ENCODE peak calls at places on chromosomes 12 and 14, in seven cellular contexts. D is A549; N is osteoblast; A is OCI-LY7; I is effector memory CD4-positive, alpha-beta T cell; G is spleen; J is tibial artery. F is an unnamed sample. For H3K9me3, the result is how much of the 10 kb centered on the place peaks cover.

GRCh38 chr12:6425588-6426531 is 18.9 kb upstream of the CD27 start:
- DNase-seq in D (no peak), N (peak), A (peak), I (no peak), G (peak), J (no peak), F (peak)

GRCh38 chr14:75978249-75978731 is 3.5 kb downstream of the TGFB3 start:
- DNase-seq in D (no peak), N (no peak), A (peak), I (no peak), G (peak), J (no peak), F (no peak)

GRCh38 chr14:74048291-74048690 is 29.1 kb downstream of the BBOF1 start:
- DNase-seq in D (peak), N (peak), A (peak), I (no peak), G (no peak), J (no peak), F (no peak)

GRCh38 chr12:91926810-91927209 is 218.8 kb downstream of the BTG1 start:
- DNase-seq in D (peak), N (no peak), A (no peak), I (no peak), G (no peak), J (no peak), F (no peak)

GRCh38 chr12:71772728-71773127 is 18.1 kb downstream of the RAB21 start:
- DNase-seq in D (no peak), N (no peak), A (no peak), I (no peak), G (no peak), J (no peak), F (no peak)

GRCh38 chr12:6063379-6063735 is 61.1 kb downstream of the VWF start:
- DNase-seq in D (no peak), N (no peak), A (no peak), I (no peak), G (no peak), J (no peak), F (no peak)

GRCh38 chr14:75986439-75986765 is 839 bp downstream of the IFT43 start:
- DNase-seq in D (no peak), N (no peak), A (no peak), I (no peak), G (no peak), J (no peak), F (no peak)

GRCh38 chr14:81517798-81518398 is 15.8 kb downstream of the SEL1L start:
- DNase-seq in D (no peak), N (no peak), A (no peak), I (no peak), G (no peak), J (peak), F (peak)

GRCh38 chr12:107091381-107091780 is 2.0 kb downstream of the CRY1 start:
- DNase-seq in D (no peak), N (no peak), A (no peak), I (no peak), G (no peak), J (no peak), F (no peak)

GRCh38 chr12:67068773-67069450 is 200.2 kb upstream of the CAND1 start:
- DNase-seq in D (peak), N (peak), A (peak), I (peak), G (peak), J (no peak), F (peak)

GRCh38 chr14:67533754-67534085 is 630 bp downstream of the PLEKHH1 start:
- DNase-seq in D (no peak), N (peak), A (no peak), I (no peak), G (no peak), J (no peak), F (no peak)

GRCh38 chr14:52906141-52906601 is 44.7 kb downstream of the FERMT2 start:
- DNase-seq in D (no peak), N (no peak), A (no peak), I (no peak), G (no peak), J (no peak), F (no peak)

GRCh38 chr14:74535756-74536325 is 42.3 kb downstream of the ISCA2 start:
- DNase-seq in D (no peak), N (peak), A (no peak), I (no peak), G (no peak), J (no peak), F (no peak)

GRCh38 chr12:77943466-77943865 is 112.8 kb downstream of the NAV3 start:
- DNase-seq in D (peak), N (peak), A (no peak), I (no peak), G (no peak), J (no peak), F (no peak)

GRCh38 chr14:22487401-22487800 is 101.6 kb downstream of the DAD1 start:
- DNase-seq in D (no peak), N (peak), A (no peak), I (no peak), G (no peak), J (no peak), F (no peak)

GRCh38 chr14:49314756-49315155 is 271.4 kb downstream of the RPS29 start:
- DNase-seq in D (no peak), N (no peak), A (no peak), I (no peak), G (no peak), J (no peak), F (no peak)

GRCh38 chr14:99786423-99787051 is 6.7 kb upstream of the EML1 start:
- DNase-seq in D (no peak), N (no peak), A (no peak), I (no peak), G (no peak), J (no peak), F (no peak)

GRCh38 chr12:2797721-2798418 is 3.1 kb downstream of the FKBP4 start:
- DNase-seq in D (no peak), N (no peak), A (no peak), I (no peak), G (no peak), J (no peak), F (peak)

GRCh38 chr14:85531594-85532391 is 1.8 kb downstream of the FLRT2 start:
- DNase-seq in D (peak), N (peak), A (no peak), I (no peak), G (peak), J (peak), F (peak)

GRCh38 chr14:66070542-66071319 is 415.4 kb upstream of the CCDC196 start:
- DNase-seq in D (peak), N (no peak), A (peak), I (peak), G (no peak), J (no peak), F (peak)

GRCh38 chr14:69351385-69351784 is 46.7 kb downstream of the ERH start:
- DNase-seq in D (no peak), N (peak), A (peak), I (no peak), G (peak), J (no peak), F (no peak)

GRCh38 chr12:26878661-26879119 is 45.7 kb upstream of the ITPR2 start:
- DNase-seq in D (no peak), N (peak), A (peak), I (no peak), G (no peak), J (peak), F (peak)

GRCh38 chr12:442235-442884 is 17.4 kb upstream of the B4GALNT3 start:
- DNase-seq in D (peak), N (peak), A (peak), I (no peak), G (no peak), J (no peak), F (no peak)

GRCh38 chr14:91681893-91682563 is 49.9 kb downstream of the CATSPERB start:
- DNase-seq in D (no peak), N (no peak), A (no peak), I (no peak), G (no peak), J (no peak), F (no peak)

GRCh38 chr14:59189281-59189821 is 884 bp downstream of the DAAM1 start:
- DNase-seq in D (peak), N (peak), A (peak), I (peak), G (peak), J (no peak), F (peak)

GRCh38 chr12:127445583-127445982 is 821.4 kb upstream of the TMEM132C start:
- DNase-seq in D (no peak), N (no peak), A (no peak), I (no peak), G (no peak), J (no peak), F (no peak)

GRCh38 chr12:113658030-113658655 is 186.5 kb upstream of the LHX5 start:
- DNase-seq in D (no peak), N (no peak), A (no peak), I (no peak), G (no peak), J (no peak), F (no peak)

GRCh38 chr12:120404271-120404670 is 33.6 kb upstream of the COX6A1 start:
- DNase-seq in D (no peak), N (no peak), A (no peak), I (no peak), G (no peak), J (no peak), F (no peak)

GRCh38 chr12:19150273-19150895 is 20.9 kb downstream of the PLEKHA5 start:
- DNase-seq in D (no peak), N (no peak), A (no peak), I (no peak), G (no peak), J (no peak), F (no peak)

GRCh38 chr12:56257071-56257470 is 1.1 kb downstream of the ANKRD52 start:
- DNase-seq in D (no peak), N (peak), A (no peak), I (no peak), G (no peak), J (no peak), F (no peak)

GRCh38 chr14:47102472-47102871 is 450.9 kb upstream of the RPL10L start:
- DNase-seq in D (no peak), N (no peak), A (no peak), I (no peak), G (no peak), J (no peak), F (no peak)

GRCh38 chr12:4719821-4720636 is at the start of gene GALNT8:
- DNase-seq in D (no peak), N (no peak), A (no peak), I (no peak), G (no peak), J (no peak), F (no peak)

GRCh38 chr14:59358105-59358504 is 107.1 kb downstream of the GPR135 start:
- DNase-seq in D (peak), N (peak), A (no peak), I (no peak), G (no peak), J (peak), F (peak)

GRCh38 chr12:6542209-6543009 is 8.1 kb downstream of the GAPDH start:
- DNase-seq in D (no peak), N (peak), A (no peak), I (no peak), G (no peak), J (no peak), F (no peak)

GRCh38 chr12:124928095-124928911 is 13.9 kb upstream of the UBC start:
- DNase-seq in D (peak), N (no peak), A (no peak), I (peak), G (peak), J (peak), F (peak)
- H3K4me3 ChIP-seq in D (peak), N (peak), A (peak), I (peak), G (peak), J (peak), F (peak)

DNA sequence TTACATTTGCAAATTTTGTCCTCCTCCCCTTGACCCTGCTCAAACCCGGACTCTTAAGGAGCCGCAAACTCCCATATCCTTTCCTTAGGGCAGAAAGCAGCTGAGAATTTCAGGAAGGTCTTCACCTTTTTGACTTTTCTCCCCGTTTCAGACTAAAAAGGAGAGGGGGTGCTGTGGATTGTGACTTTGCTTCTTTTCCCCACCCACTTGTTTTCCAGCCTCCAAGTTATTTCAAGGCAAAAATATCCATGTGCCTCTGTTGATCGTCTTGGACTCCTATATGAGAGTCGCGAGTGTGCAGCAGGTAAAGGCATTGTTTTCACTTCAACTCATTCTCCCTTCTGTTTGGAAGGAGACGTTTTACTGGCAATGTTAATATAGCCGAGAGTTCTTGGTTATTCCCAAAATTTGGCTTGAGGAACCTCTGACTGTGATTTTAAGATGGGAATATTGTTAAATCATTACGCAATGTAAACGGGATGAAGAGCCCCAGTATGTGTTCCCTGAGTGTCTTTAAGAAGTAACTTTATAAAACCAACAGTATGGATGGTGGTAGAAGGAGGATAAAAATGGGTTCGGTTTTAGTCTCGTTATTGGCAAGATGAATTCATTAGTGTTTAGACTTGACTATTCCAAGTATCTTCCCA is 663 bp downstream of the LRRK2 start:
- DNase-seq in D (no peak), N (peak), A (no peak), I (no peak), G (no peak), J (no peak), F (no peak)
- H3K27ac ChIP-seq in D (peak), N (no peak), A (peak), I (no peak), G (peak), J (peak), F (peak)

GRCh38 chr12:131101703-131102492 is 148.2 kb downstream of the ADGRD1 start:
- DNase-seq in D (no peak), N (peak), A (peak), I (no peak), G (peak), J (peak), F (no peak)
- H3K9me3 ChIP-seq in D (under half), N (under half), A (under half), I (under half), G (under half), J (under half), F (under half)

GRCh38 chr14:90556050-90556477 is 159.2 kb downstream of the CALM1 start:
- DNase-seq in D (no peak), N (no peak), A (no peak), I (no peak), G (peak), J (no peak), F (peak)
- H3K4me3 ChIP-seq in D (no peak), N (no peak), A (no peak), I (no peak), G (no peak), J (no peak), F (no peak)

DNA sequence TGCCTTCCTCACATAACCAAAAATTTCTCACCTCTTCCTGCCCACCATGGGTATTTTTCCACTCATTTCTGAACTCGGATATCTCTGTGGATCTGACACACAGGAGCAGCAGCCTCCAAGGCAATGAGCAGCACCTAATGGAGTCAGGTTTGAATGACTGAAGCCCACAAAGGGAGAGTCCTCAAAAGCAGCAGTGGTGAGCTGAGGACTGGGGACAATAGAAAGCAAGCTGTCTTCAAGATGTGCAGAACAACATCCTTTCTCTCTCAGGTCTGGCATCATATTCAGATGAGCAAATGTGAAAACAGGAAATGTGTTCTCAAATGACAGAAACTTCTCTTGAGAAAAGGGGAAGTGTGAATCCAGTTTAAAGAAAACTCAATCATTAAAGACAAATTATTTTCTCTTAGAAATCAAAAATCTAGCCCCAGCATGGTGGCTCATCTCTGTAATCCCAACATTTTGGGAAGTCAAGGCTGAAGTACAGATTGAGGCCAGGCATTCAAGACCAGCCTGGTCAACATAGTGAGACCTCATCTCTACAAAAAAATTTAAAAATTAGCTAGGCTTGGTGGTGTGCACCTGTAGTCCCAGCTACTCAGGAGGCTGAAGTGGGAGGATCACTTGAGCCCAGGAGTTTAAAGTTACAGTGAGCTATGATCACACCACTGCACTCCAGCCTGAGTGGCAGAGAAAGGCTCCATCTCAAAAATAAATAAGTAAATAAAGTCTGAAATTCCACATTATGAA is 54.2 kb downstream of the C12orf42 start:
- DNase-seq in D (no peak), N (no peak), A (peak), I (no peak), G (peak), J (no peak), F (no peak)
- H3K27ac ChIP-seq in D (no peak), N (no peak), A (peak), I (peak), G (peak), J (no peak), F (no peak)

GRCh38 chr12:28066879-28067278 is 94.3 kb upstream of the PTHLH start:
- DNase-seq in D (no peak), N (no peak), A (no peak), I (no peak), G (no peak), J (no peak), F (no peak)
- H3K9me3 ChIP-seq in D (under half), N (under half), A (under half), I (under half), G (under half), J (under half), F (under half)

DNA sequence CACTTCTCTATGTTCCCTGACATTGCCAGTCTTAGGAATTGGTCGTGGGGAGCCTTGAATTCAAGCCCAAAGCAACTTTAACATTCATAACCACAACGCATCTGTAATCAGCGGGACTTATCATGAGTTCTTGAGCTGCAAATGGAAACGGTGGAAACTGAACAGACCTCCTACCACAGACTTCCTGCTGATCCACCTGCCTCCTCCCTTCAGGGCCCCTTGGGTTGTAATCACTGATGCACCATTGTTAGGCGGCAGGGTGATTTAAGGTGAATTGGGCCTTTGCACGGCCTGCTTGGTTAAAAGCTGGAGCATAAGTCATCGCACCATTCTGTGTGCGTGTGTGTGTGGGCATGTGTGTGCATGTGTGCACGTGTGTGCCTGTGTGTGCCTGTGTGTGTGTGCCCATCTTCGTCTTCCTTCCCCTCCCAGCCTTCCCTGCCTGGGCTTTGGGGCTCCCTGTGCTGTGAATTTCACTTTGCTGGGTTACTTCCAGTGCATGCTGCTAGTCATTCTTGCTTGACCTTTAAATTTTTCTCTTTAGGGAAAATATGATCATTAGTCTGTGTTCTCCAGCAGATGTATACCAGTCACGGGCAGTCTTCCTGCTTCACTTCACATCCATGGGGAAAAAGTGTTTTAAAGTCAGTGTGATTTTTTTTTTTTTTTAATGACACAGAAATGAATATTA is 29.0 kb downstream of the CHST11 start:
- DNase-seq in D (no peak), N (no peak), A (peak), I (peak), G (no peak), J (no peak), F (no peak)
- H3K4me3 ChIP-seq in D (no peak), N (no peak), A (peak), I (peak), G (no peak), J (no peak), F (no peak)

DNA sequence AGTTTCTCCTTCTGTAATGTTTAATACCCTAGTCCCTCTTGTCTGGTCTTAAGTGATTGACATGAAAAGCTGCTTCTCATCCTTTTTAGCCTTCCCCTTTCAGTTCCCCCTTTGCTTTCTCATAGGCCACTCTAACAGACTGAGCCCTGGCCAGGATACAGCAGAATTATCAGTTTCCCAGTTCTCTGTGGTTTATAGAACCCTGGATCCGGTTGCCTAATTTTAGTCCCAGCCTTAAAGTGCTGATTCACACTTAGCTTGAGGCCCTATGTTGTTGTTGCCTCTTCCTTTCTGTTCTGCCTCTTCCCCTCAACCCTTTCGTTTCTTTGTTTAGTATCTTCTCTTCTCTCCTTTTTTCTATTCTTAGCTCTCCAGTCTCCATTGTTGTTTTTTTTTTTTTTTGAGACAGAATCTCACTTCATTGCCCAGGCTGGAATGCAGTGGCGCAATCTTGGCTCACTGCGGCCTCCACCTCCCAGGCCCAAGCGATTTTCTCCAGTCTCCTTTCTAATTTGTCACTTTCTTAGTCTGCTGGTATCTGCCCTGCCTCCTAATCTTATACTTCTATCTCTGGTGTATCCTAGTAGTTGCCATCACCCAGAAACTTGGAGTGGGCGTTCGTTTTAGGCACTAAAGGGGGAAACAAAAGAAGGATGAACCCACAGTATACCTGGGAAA is 2.9 kb upstream of the BIN2 start:
- DNase-seq in D (no peak), N (peak), A (peak), I (no peak), G (no peak), J (peak), F (peak)
- H3K27ac ChIP-seq in D (peak), N (peak), A (peak), I (peak), G (peak), J (no peak), F (no peak)